ENCODE peak calls at places on chromosomes 11 and 22, in nine cellular contexts. U, K, P, T, B, C, L, Y and I are unnamed samples.

GRCh38 chr11:100810146-100810545 is 123.1 kb downstream of the ARHGAP42 start:
- DNase-seq in U (no peak), K (no peak), P (no peak), T (no peak), B (no peak), C (no peak), L (no peak), Y (no peak), I (no peak)

GRCh38 chr11:17148536-17148935 is 59.2 kb downstream of the PIK3C2A start:
- DNase-seq in U (no peak), K (no peak), P (no peak), T (no peak), B (no peak), C (no peak), L (no peak), Y (no peak), I (no peak)

GRCh38 chr11:78542007-78542406 is 32.7 kb downstream of the NARS2 start:
- DNase-seq in U (no peak), K (no peak), P (no peak), T (no peak), B (no peak), C (no peak), L (no peak), Y (no peak), I (no peak)

GRCh38 chr22:45518580-45518991 is 15.9 kb downstream of the FBLN1 start:
- DNase-seq in U (peak; percentile 55), K (no peak), P (no peak), T (no peak), B (no peak), C (peak; percentile 43), L (no peak), Y (no peak), I (no peak)

GRCh38 chr11:59713745-59714144 is at the start of gene OR10V1:
- DNase-seq in U (no peak), K (no peak), P (no peak), T (no peak), B (no peak), C (no peak), L (no peak), Y (no peak), I (no peak)

GRCh38 chr11:132307309-132308020 is 937.0 kb downstream of the NTM start:
- DNase-seq in U (no peak), K (no peak), P (no peak), T (no peak), B (no peak), C (no peak), L (no peak), Y (no peak), I (no peak)

GRCh38 chr11:14520086-14520901 is at the start of gene PSMA1:
- DNase-seq in U (peak; percentile 97), K (peak; percentile 92), P (peak; percentile 81), T (peak; percentile 98), B (peak; percentile 88), C (peak; percentile 96), L (peak; percentile 91), Y (peak; percentile 93), I (peak; percentile 81)

GRCh38 chr22:31579835-31580242 is 82.2 kb downstream of the PISD start:
- DNase-seq in U (no peak), K (peak; percentile 76), P (no peak), T (no peak), B (no peak), C (no peak), L (no peak), Y (no peak), I (peak; percentile 68)

GRCh38 chr11:101860694-101861371 is 54.0 kb upstream of the CEP126 start:
- DNase-seq in U (no peak), K (no peak), P (peak; percentile 51), T (no peak), B (no peak), C (peak; percentile 78), L (no peak), Y (peak; percentile 34), I (peak; percentile 8)

GRCh38 chr11:75532200-75532972 is 6.6 kb upstream of the GDPD5 start:
- DNase-seq in U (peak; percentile 79), K (peak; percentile 63), P (no peak), T (peak; percentile 84), B (peak; percentile 47), C (peak; percentile 75), L (no peak), Y (peak; percentile 45), I (no peak)

GRCh38 chr22:47605441-47605840 is 843.0 kb downstream of the TBC1D22A start:
- DNase-seq in U (no peak), K (no peak), P (no peak), T (peak; percentile 27), B (no peak), C (no peak), L (no peak), Y (no peak), I (no peak)

GRCh38 chr11:11577246-11577855 is 44.5 kb downstream of the GALNT18 start:
- DNase-seq in U (no peak), K (no peak), P (no peak), T (no peak), B (no peak), C (no peak), L (no peak), Y (no peak), I (no peak)

GRCh38 chr22:26599505-26599904 is 9.6 kb upstream of the TPST2 start:
- DNase-seq in U (no peak), K (no peak), P (no peak), T (no peak), B (no peak), C (no peak), L (no peak), Y (no peak), I (no peak)